ENCODE peak calls at places on chromosome 16, in five cellular contexts. One of them, this sample, is unnamed.

GRCh38 chr16:20897253-20897896 is 2.8 kb downstream of the DCUN1D3 start:
- DNase-seq in hippocampal formation: no peak
- DNase-seq in OCI-LY7: no peak
- DNase-seq in bronchial epithelial cell: peak; percentile 81
- DNase-seq in skeletal muscle cell: peak; percentile 47
- DNase-seq in this sample: no peak

GRCh38 chr16:71807905-71808592 is 585 bp downstream of the AP1G1 start:
- DNase-seq in OCI-LY7: no peak
- DNase-seq in hippocampal formation: no peak
- DNase-seq in bronchial epithelial cell: peak; percentile 40
- DNase-seq in skeletal muscle cell: no peak
- DNase-seq in this sample: no peak

GRCh38 chr16:3113765-3114479 is 1.5 kb downstream of the ZNF205 start:
- DNase-seq in bronchial epithelial cell: no peak
- DNase-seq in skeletal muscle cell: no peak
- DNase-seq in OCI-LY7: no peak
- DNase-seq in hippocampal formation: no peak
- DNase-seq in this sample: no peak

GRCh38 chr16:17222756-17223411 is 247.9 kb downstream of the XYLT1 start:
- DNase-seq in OCI-LY7: no peak
- DNase-seq in skeletal muscle cell: no peak
- DNase-seq in hippocampal formation: peak; percentile 36
- DNase-seq in bronchial epithelial cell: no peak
- DNase-seq in this sample: no peak

GRCh38 chr16:47779201-47780016 is 318.3 kb downstream of the PHKB start:
- DNase-seq in bronchial epithelial cell: no peak
- DNase-seq in hippocampal formation: no peak
- DNase-seq in skeletal muscle cell: no peak
- DNase-seq in OCI-LY7: no peak
- DNase-seq in this sample: no peak

GRCh38 chr16:35631261-35631945 is 2172.0 kb downstream of the TP53TG3F start:
- DNase-seq in hippocampal formation: no peak
- DNase-seq in bronchial epithelial cell: no peak
- DNase-seq in OCI-LY7: no peak
- DNase-seq in skeletal muscle cell: no peak
- DNase-seq in this sample: no peak

GRCh38 chr16:70753228-70753627 is 47.7 kb downstream of the VAC14 start:
- DNase-seq in hippocampal formation: no peak
- DNase-seq in bronchial epithelial cell: no peak
- DNase-seq in skeletal muscle cell: no peak
- DNase-seq in OCI-LY7: no peak
- DNase-seq in this sample: no peak

GRCh38 chr16:27220991-27221390 is 17.7 kb downstream of the KDM8 start:
- DNase-seq in bronchial epithelial cell: no peak
- DNase-seq in hippocampal formation: no peak
- DNase-seq in skeletal muscle cell: no peak
- DNase-seq in OCI-LY7: no peak
- DNase-seq in this sample: no peak

GRCh38 chr16:86668136-86668535 is 89.8 kb downstream of the FOXL1 start:
- DNase-seq in skeletal muscle cell: no peak
- DNase-seq in OCI-LY7: no peak
- DNase-seq in bronchial epithelial cell: peak; percentile 28
- DNase-seq in hippocampal formation: no peak
- DNase-seq in this sample: no peak

GRCh38 chr16:89410794-89411309 is 79.5 kb downstream of the ANKRD11 start:
- DNase-seq in bronchial epithelial cell: peak; percentile 65
- DNase-seq in OCI-LY7: no peak
- DNase-seq in skeletal muscle cell: peak; percentile 84
- DNase-seq in hippocampal formation: peak; percentile 35
- DNase-seq in this sample: peak; percentile 31

GRCh38 chr16:50025544-50025931 is 513 bp downstream of the CNEP1R1 start:
- DNase-seq in skeletal muscle cell: no peak
- DNase-seq in hippocampal formation: no peak
- DNase-seq in bronchial epithelial cell: peak; percentile 23
- DNase-seq in OCI-LY7: peak; percentile 36
- DNase-seq in this sample: no peak

GRCh38 chr16:67277294-67277998 is 1.9 kb upstream of the PLEKHG4 start:
- DNase-seq in bronchial epithelial cell: peak; percentile 95
- DNase-seq in skeletal muscle cell: peak; percentile 99
- DNase-seq in hippocampal formation: no peak
- DNase-seq in OCI-LY7: no peak
- DNase-seq in this sample: peak; percentile 95

GRCh38 chr16:89801800-89802199 is 14.6 kb downstream of the FANCA start:
- DNase-seq in bronchial epithelial cell: no peak
- DNase-seq in skeletal muscle cell: no peak
- DNase-seq in hippocampal formation: no peak
- DNase-seq in OCI-LY7: no peak
- DNase-seq in this sample: no peak

GRCh38 chr16:85275533-85276249 is 163.4 kb upstream of the CIBAR2 start:
- DNase-seq in hippocampal formation: peak; percentile 66
- DNase-seq in bronchial epithelial cell: peak; percentile 28
- DNase-seq in OCI-LY7: peak; percentile 80
- DNase-seq in skeletal muscle cell: no peak
- DNase-seq in this sample: no peak

GRCh38 chr16:30692381-30693074 is 6.4 kb upstream of the SRCAP start:
- DNase-seq in skeletal muscle cell: no peak
- DNase-seq in OCI-LY7: no peak
- DNase-seq in bronchial epithelial cell: no peak
- DNase-seq in hippocampal formation: no peak
- DNase-seq in this sample: no peak

GRCh38 chr16:88013766-88014165 is 62.5 kb downstream of the BANP start:
- DNase-seq in hippocampal formation: no peak
- DNase-seq in bronchial epithelial cell: no peak
- DNase-seq in OCI-LY7: no peak
- DNase-seq in skeletal muscle cell: no peak
- DNase-seq in this sample: no peak

GRCh38 chr16:82655315-82655714 is 28.5 kb downstream of the CDH13 start:
- DNase-seq in hippocampal formation: no peak
- DNase-seq in skeletal muscle cell: peak; percentile 75
- DNase-seq in OCI-LY7: no peak
- DNase-seq in bronchial epithelial cell: no peak
- DNase-seq in this sample: peak; percentile 50

GRCh38 chr16:89315791-89316581 is 98.5 kb downstream of the ZNF778 start:
- DNase-seq in bronchial epithelial cell: peak; percentile 91
- DNase-seq in skeletal muscle cell: no peak
- DNase-seq in OCI-LY7: peak; percentile 65
- DNase-seq in hippocampal formation: no peak
- DNase-seq in this sample: no peak

GRCh38 chr16:15482068-15482747 is 47.8 kb downstream of the BMERB1 start:
- DNase-seq in skeletal muscle cell: peak; percentile 89
- DNase-seq in OCI-LY7: no peak
- DNase-seq in hippocampal formation: no peak
- DNase-seq in bronchial epithelial cell: peak; percentile 100
- DNase-seq in this sample: peak; percentile 89

GRCh38 chr16:17382514-17382913 is 88.2 kb downstream of the XYLT1 start:
- DNase-seq in skeletal muscle cell: no peak
- DNase-seq in hippocampal formation: no peak
- DNase-seq in OCI-LY7: no peak
- DNase-seq in bronchial epithelial cell: no peak
- DNase-seq in this sample: no peak

GRCh38 chr16:86925067-86925791 is 346.9 kb downstream of the FOXL1 start:
- DNase-seq in OCI-LY7: no peak
- DNase-seq in skeletal muscle cell: peak; percentile 79
- DNase-seq in bronchial epithelial cell: no peak
- DNase-seq in hippocampal formation: no peak
- DNase-seq in this sample: no peak

GRCh38 chr16:20515580-20516179 is 60.5 kb downstream of the ACSM2B start:
- DNase-seq in hippocampal formation: no peak
- DNase-seq in OCI-LY7: no peak
- DNase-seq in bronchial epithelial cell: no peak
- DNase-seq in skeletal muscle cell: no peak
- DNase-seq in this sample: no peak

GRCh38 chr16:8848231-8848938 is 20.4 kb downstream of the CARHSP1 start:
- DNase-seq in hippocampal formation: no peak
- DNase-seq in bronchial epithelial cell: no peak
- DNase-seq in skeletal muscle cell: no peak
- DNase-seq in OCI-LY7: no peak
- DNase-seq in this sample: no peak

GRCh38 chr16:69132424-69133252 is at the start of the genes CHTF8 and UTP4:
- DNase-seq in bronchial epithelial cell: peak; percentile 47
- DNase-seq in hippocampal formation: peak; percentile 76
- DNase-seq in skeletal muscle cell: peak; percentile 41
- DNase-seq in OCI-LY7: peak; percentile 90
- DNase-seq in this sample: no peak

GRCh38 chr16:70646260-70647241 is at the start of gene IL34:
- DNase-seq in skeletal muscle cell: peak; percentile 61
- DNase-seq in hippocampal formation: no peak
- DNase-seq in OCI-LY7: no peak
- DNase-seq in bronchial epithelial cell: no peak
- DNase-seq in this sample: no peak

GRCh38 chr16:65070831-65071230 is 51.0 kb downstream of the CDH11 start:
- DNase-seq in hippocampal formation: peak; percentile 83
- DNase-seq in OCI-LY7: no peak
- DNase-seq in skeletal muscle cell: peak; percentile 98
- DNase-seq in bronchial epithelial cell: peak; percentile 88
- DNase-seq in this sample: peak; percentile 84

GRCh38 chr16:88636488-88637265 is 1.7 kb upstream of the IL17C start:
- DNase-seq in OCI-LY7: no peak
- DNase-seq in skeletal muscle cell: no peak
- DNase-seq in bronchial epithelial cell: no peak
- DNase-seq in hippocampal formation: no peak
- DNase-seq in this sample: no peak

GRCh38 chr16:84058664-84059063 is 16.1 kb upstream of the SLC38A8 start:
- DNase-seq in skeletal muscle cell: no peak
- DNase-seq in bronchial epithelial cell: no peak
- DNase-seq in OCI-LY7: no peak
- DNase-seq in hippocampal formation: no peak
- DNase-seq in this sample: no peak